ENCODE peak calls at places on chromosomes 13 and 19, in six cellular contexts. S is A549, W is cardiac muscle cell, K is iPS DF 6.9, E is body of pancreas, D is upper lobe of right lung. H is an unnamed sample.

GRCh38 chr13:79812070-79812850 is 331.3 kb downstream of the NDFIP2 start:
- DNase-seq in K (no peak), D (no peak), E (no peak), W (no peak), S (no peak), H (no peak)

GRCh38 chr19:6394831-6395230 is 1.9 kb upstream of the GTF2F1 start:
- DNase-seq in W (no peak), D (no peak), K (no peak), E (no peak), S (no peak), H (no peak)

GRCh38 chr13:40697711-40698110 is 31.3 kb upstream of the FOXO1 start:
- DNase-seq in D (no peak), W (no peak), E (no peak), K (no peak), S (no peak), H (no peak)

GRCh38 chr13:95168191-95168590 is 133.1 kb downstream of the ABCC4 start:
- DNase-seq in S (no peak), K (no peak), D (no peak), W (no peak), E (no peak), H (no peak)

GRCh38 chr13:95301947-95302386 is 716 bp upstream of the ABCC4 start:
- DNase-seq in W (peak), E (no peak), S (no peak), D (no peak), K (no peak), H (no peak)

GRCh38 chr13:87999141-87999765 is 328.1 kb downstream of the SLITRK5 start:
- DNase-seq in E (no peak), W (peak), D (no peak), S (no peak), K (no peak), H (no peak)

GRCh38 chr13:107518292-107518691 is 697.0 kb downstream of the LIG4 start:
- DNase-seq in W (peak), D (no peak), E (no peak), K (no peak), S (no peak), H (peak)

GRCh38 chr13:90594694-90595093 is 752.8 kb upstream of the MIR17HG start:
- DNase-seq in S (no peak), D (no peak), K (no peak), W (peak), E (no peak), H (no peak)

GRCh38 chr13:20188649-20189553 is 3.8 kb downstream of the GJB2 start:
- DNase-seq in K (no peak), D (peak), W (no peak), S (no peak), E (no peak), H (no peak)

GRCh38 chr13:98984118-98984517 is 6.3 kb upstream of the DOCK9 start:
- DNase-seq in S (no peak), W (no peak), K (no peak), E (no peak), D (no peak), H (no peak)

GRCh38 chr19:45016388-45017314 is 15.4 kb downstream of the RELB start:
- DNase-seq in K (peak), W (peak), D (no peak), E (peak), S (peak), H (peak)
- H3K4me3 ChIP-seq in K (no peak), W (no peak), D (no peak), E (no peak), S (no peak), H (no peak)

DNA sequence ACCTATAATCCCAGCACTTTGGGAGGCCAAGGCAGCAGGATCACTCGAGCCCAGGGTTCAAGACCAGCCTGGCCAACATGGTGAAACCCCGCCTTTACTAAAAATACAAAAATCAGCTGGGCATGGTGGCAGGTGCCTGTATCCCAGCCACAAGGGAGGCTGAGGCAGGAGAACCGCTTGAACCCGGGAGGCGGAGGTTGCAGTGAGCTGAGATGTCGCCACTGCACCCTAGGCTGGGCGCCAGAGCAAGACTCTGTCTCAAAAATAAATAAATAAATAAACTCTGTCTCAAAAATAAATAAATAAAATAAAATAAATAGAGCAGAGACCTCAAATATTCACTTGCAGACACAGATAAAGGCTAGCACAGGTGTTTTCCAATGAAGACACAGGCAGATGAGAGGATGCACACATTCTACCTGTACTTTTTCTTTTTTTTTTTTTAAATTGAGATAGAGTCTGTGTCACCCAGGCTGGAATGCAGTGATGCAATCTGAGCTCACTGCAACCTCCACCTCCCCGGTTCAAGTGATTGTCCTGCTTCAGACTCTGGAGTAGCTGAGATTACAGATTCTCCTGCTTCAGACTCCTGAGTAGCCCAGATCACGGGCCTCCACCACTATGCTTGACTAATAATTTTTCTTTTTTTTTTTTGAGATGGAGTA is 2.7 kb upstream of the RPS16 start:
- DNase-seq in D (no peak), K (no peak), W (no peak), E (no peak), S (no peak), H (no peak)
- H3K4me3 ChIP-seq in D (no peak), K (no peak), W (no peak), E (no peak), S (no peak), H (no peak)

DNA sequence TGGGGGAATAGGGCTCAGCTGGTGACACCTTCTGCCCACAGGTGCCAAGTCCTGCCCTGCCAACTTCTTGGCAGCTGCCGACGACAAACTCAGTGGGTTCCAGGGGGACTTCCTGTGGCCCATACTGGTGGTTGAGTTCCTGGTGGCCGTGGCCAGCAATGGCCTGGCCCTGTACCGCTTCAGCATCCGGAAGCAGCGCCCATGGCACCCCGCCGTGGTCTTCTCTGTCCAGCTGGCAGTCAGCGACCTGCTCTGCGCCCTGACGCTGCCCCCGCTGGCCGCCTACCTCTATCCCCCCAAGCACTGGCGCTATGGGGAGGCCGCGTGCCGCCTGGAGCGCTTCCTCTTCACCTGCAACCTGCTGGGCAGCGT is 2.1 kb downstream of the P2RY11 start:
- DNase-seq in W (no peak), E (peak), S (no peak), K (no peak), D (peak), H (no peak)
- H3K4me3 ChIP-seq in W (no peak), E (no peak), S (no peak), K (no peak), D (no peak), H (no peak)

DNA sequence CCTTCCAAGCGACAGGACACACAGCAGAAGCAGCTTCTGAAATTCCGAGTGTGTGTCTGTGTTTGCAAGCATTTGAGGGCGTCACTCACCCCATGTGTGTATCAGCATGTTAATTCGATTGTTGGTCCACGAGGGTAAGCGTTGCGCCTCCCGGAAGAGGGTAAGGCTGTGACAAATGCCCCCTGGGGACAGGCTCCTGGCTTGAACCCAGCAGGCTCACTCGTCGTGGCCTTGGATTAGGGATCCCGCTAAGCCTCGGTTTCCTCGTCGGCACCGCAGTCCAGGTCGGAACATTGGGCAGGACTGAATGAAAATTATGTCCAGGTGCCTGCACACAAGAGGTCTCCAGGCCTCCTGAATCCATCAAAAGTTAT is 606 bp upstream of the STXBP2 start:
- DNase-seq in K (no peak), W (no peak), D (no peak), S (no peak), E (no peak), H (no peak)
- H3K4me3 ChIP-seq in K (no peak), W (no peak), D (peak), S (peak), E (no peak), H (peak)

GRCh38 chr19:4829001-4829712 is 2.4 kb downstream of the TICAM1 start:
- DNase-seq in D (no peak), S (no peak), K (no peak), W (no peak), E (peak), H (peak)

GRCh38 chr19:4830768-4831265 is 695 bp downstream of the TICAM1 start:
- DNase-seq in D (no peak), W (no peak), S (no peak), K (no peak), E (no peak), H (no peak)

GRCh38 chr19:4832776-4833175 is 1.3 kb upstream of the TICAM1 start:
- DNase-seq in K (no peak), D (no peak), E (no peak), S (no peak), W (no peak), H (no peak)

GRCh38 chr19:4831351-4832340 is at the start of gene TICAM1:
- DNase-seq in D (peak), E (peak), K (no peak), S (peak), W (peak), H (no peak)

DNA sequence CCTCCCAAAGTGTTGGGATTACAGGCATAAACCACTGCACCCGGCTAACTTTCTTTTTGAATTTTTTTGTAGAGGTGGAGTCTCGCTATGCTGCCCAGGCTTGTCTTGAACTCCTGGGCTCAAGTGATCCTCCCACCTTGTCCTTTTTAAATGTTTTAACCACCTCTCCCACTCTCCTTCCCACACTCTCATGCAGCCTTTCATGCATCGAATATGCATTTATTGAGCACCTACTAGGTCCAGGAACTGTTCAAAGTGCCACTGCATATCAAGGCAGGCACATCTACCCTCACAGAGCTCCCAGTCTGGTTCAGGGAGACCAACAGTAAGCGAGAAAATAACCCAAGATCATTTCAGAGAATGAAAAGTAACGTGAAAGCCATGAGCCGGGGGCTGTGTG is 1.2 kb downstream of the TICAM1 start:
- DNase-seq in W (no peak), K (no peak), D (no peak), E (no peak), S (no peak), H (no peak)
- H3K4me3 ChIP-seq in W (no peak), K (no peak), D (peak), E (no peak), S (peak), H (peak)

DNA sequence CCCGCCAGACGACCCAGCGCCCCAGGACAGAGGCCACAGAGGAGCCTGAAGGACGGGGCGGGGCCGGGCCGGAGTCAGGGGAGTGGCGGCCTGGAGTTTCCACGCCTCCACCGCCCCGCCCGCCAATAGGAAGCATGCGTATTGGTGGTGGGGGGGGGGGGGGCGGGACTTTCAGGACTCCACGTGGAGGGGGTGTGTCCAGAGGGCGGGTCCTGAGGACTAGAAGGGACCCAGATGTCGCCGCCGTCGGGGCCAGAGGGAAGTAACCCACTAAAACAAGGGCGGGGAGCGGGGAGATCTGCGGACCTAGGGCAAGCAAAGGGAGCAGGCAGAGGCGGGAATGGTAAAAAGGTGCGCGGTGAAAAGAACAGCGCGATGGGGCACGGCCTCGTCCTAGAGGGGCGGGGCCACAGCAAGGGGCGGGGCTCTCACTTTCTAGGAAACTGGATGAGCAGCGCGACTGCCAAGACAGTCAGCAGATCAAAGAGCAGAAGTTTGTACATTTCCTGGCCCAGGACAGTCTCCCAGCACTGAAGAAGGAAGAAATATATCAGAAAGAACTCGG is 2.8 kb upstream of the LENG1 start:
- DNase-seq in D (peak), E (peak), W (peak), S (peak), K (no peak), H (peak)
- H3K4me3 ChIP-seq in D (peak), E (no peak), W (peak), S (peak), K (peak), H (peak)

DNA sequence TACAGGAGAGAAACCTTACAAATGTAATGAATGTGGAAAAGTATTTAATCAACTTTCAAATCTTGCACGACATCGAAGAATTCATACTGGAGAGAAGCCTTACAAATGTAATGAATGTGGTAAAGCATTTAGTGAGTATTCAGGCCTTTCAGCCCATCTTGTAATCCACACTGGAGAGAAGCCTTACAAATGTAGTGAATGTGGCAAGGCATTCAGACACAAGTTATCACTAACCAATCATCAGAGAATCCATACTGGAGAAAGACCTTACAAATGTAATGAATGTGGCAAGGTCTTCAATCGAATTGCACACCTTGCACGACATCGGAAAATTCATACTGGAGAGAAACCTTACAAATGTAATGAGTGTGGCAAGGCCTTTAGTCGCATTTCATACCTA is 13.6 kb upstream of the ZNF610 start:
- DNase-seq in K (no peak), S (no peak), W (no peak), D (no peak), E (no peak), H (no peak)
- H3K4me3 ChIP-seq in K (no peak), S (peak), W (no peak), D (no peak), E (no peak), H (no peak)

GRCh38 chr19:47461876-47462275 is 9.8 kb downstream of the SLC8A2 start:
- DNase-seq in E (no peak), D (no peak), S (no peak), K (no peak), W (no peak), H (no peak)

GRCh38 chr19:47464619-47465018 is 7.1 kb downstream of the SLC8A2 start:
- DNase-seq in K (no peak), E (no peak), W (no peak), S (no peak), D (no peak), H (no peak)

GRCh38 chr19:47458672-47459071 is 13.0 kb downstream of the SLC8A2 start:
- DNase-seq in S (no peak), W (no peak), E (no peak), D (no peak), K (no peak), H (no peak)

GRCh38 chr19:47456721-47457478 is 14.8 kb downstream of the SLC8A2 start:
- DNase-seq in D (no peak), S (no peak), W (no peak), E (no peak), K (no peak), H (no peak)

DNA sequence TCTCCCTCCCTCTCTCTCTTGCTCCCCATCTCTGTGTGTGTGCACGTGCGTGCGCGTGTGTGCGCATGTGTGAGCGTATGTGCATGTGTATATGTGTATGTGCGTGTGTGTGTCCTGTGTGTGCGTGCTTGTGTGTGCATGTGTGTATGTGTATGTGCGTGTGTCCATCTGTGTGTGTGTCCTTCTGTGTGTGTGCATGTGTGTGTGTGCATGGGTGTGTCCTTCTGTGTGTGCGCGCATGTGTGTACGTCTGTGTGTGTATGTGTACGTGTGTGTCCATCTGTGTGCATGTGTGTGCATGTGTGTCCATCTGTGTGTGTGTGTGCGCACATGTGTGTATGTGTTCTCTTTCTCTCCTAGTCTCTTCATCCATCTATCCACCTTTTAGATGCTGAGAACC is 12.2 kb downstream of the SLC8A2 start:
- DNase-seq in E (no peak), D (no peak), W (no peak), K (no peak), S (no peak), H (no peak)
- H3K4me3 ChIP-seq in E (no peak), D (no peak), W (no peak), K (no peak), S (no peak), H (no peak)